ENCODE peak calls at places on chromosomes 4 and X, in nine cellular contexts. K, O, D, S, P, B, I, U and F are unnamed samples.
A peak's percentile ranks its signal among the peaks of the same experiment; 100 is the strongest.

GRCh38 chr4:102022343-102022742 is 231.8 kb downstream of the BANK1 start:
- DNase-seq in K (no peak), O (no peak), D (no peak), S (no peak), P (no peak), B (no peak), I (no peak), U (no peak), F (no peak)

GRCh38 chrX:32293962-32294708 is 917.2 kb downstream of the DMD start:
- DNase-seq in K (no peak), O (no peak), D (no peak), S (no peak), P (no peak), B (no peak), I (no peak), U (no peak), F (no peak)

GRCh38 chrX:129706395-129707072 is 32.2 kb upstream of the XPNPEP2 start:
- DNase-seq in K (no peak), O (peak; percentile 59), D (no peak), S (peak; percentile 10), P (no peak), B (peak; percentile 79), I (no peak), U (no peak), F (no peak)

GRCh38 chr4:8101213-8101781 is 57.3 kb downstream of the ABLIM2 start:
- DNase-seq in K (no peak), O (peak; percentile 36), D (peak; percentile 82), S (peak; percentile 23), P (no peak), B (no peak), I (peak; percentile 89), U (no peak), F (peak; percentile 37)

GRCh38 chr4:81607947-81608346 is 136.2 kb upstream of the RASGEF1B start:
- DNase-seq in K (no peak), O (no peak), D (no peak), S (peak; percentile 61), P (no peak), B (no peak), I (no peak), U (no peak), F (no peak)

GRCh38 chr4:171847751-171848150 is 34.5 kb downstream of the GALNTL6 start:
- DNase-seq in K (no peak), O (no peak), D (no peak), S (no peak), P (no peak), B (no peak), I (no peak), U (no peak), F (no peak)

GRCh38 chr4:189035654-189036053 is 896.4 kb downstream of the TRIML1 start:
- DNase-seq in K (no peak), O (no peak), D (no peak), S (no peak), P (no peak), B (no peak), I (no peak), U (no peak), F (no peak)

GRCh38 chr4:140049924-140050681 is 103.9 kb downstream of the MAML3 start:
- DNase-seq in K (no peak), O (no peak), D (no peak), S (no peak), P (peak; percentile 48), B (no peak), I (no peak), U (peak; percentile 53), F (peak; percentile 37)

GRCh38 chr4:98092833-98093439 is 50.3 kb downstream of the STPG2 start:
- DNase-seq in K (no peak), O (no peak), D (no peak), S (no peak), P (peak; percentile 2), B (no peak), I (no peak), U (no peak), F (peak; percentile 62)

GRCh38 chrX:96696462-96696861 is 11.8 kb downstream of the DIAPH2 start:
- DNase-seq in K (no peak), O (no peak), D (no peak), S (no peak), P (no peak), B (no peak), I (no peak), U (no peak), F (no peak)

GRCh38 chr4:80202784-80203553 is 5.7 kb downstream of the PRDM8 start:
- DNase-seq in K (peak; percentile 79), O (no peak), D (peak; percentile 61), S (no peak), P (peak; percentile 35), B (no peak), I (peak; percentile 68), U (no peak), F (peak; percentile 71)

GRCh38 chrX:39577976-39578962 is 519.5 kb downstream of the BCOR start:
- DNase-seq in K (peak; percentile 80), O (peak; percentile 17), D (peak; percentile 24), S (no peak), P (no peak), B (no peak), I (no peak), U (no peak), F (peak; percentile 21)

GRCh38 chrX:135572436-135572835 is 52.0 kb downstream of the INTS6L start:
- DNase-seq in K (no peak), O (no peak), D (no peak), S (no peak), P (peak; percentile 1), B (no peak), I (no peak), U (no peak), F (peak; percentile 28)

GRCh38 chr4:22986262-22986661 is 293.5 kb downstream of the GBA3 start:
- DNase-seq in K (no peak), O (no peak), D (no peak), S (no peak), P (no peak), B (no peak), I (no peak), U (no peak), F (no peak)

GRCh38 chrX:110536788-110537187 is 178.1 kb downstream of the RTL9 start:
- DNase-seq in K (no peak), O (no peak), D (no peak), S (no peak), P (no peak), B (no peak), I (no peak), U (no peak), F (no peak)

GRCh38 chrX:72029473-72030411 is 102.0 kb downstream of the RTL5 start:
- DNase-seq in K (peak; percentile 73), O (no peak), D (no peak), S (peak; percentile 77), P (peak; percentile 90), B (no peak), I (no peak), U (peak; percentile 49), F (peak; percentile 66)

GRCh38 chr4:28106155-28106554 is 1245.5 kb downstream of the STIM2 start:
- DNase-seq in K (no peak), O (no peak), D (no peak), S (no peak), P (no peak), B (no peak), I (no peak), U (no peak), F (no peak)

GRCh38 chr4:24659241-24659961 is 75.0 kb upstream of the DHX15 start:
- DNase-seq in K (no peak), O (no peak), D (no peak), S (no peak), P (no peak), B (no peak), I (no peak), U (no peak), F (peak; percentile 50)

GRCh38 chr4:81405900-81406401 is 65.8 kb downstream of the RASGEF1B start:
- DNase-seq in K (no peak), O (no peak), D (no peak), S (peak; percentile 59), P (peak; percentile 77), B (no peak), I (no peak), U (peak; percentile 29), F (peak; percentile 95)

GRCh38 chr4:56148428-56148827 is 199.7 kb downstream of the CEP135 start:
- DNase-seq in K (no peak), O (no peak), D (no peak), S (no peak), P (no peak), B (no peak), I (no peak), U (no peak), F (peak; percentile 76)

GRCh38 chr4:19164334-19164733 is 1087.4 kb upstream of the SLIT2 start:
- DNase-seq in K (no peak), O (no peak), D (no peak), S (no peak), P (no peak), B (no peak), I (no peak), U (no peak), F (no peak)

GRCh38 chr4:149499726-149500125 is 315.9 kb downstream of the IQCM start:
- DNase-seq in K (no peak), O (no peak), D (no peak), S (no peak), P (no peak), B (no peak), I (no peak), U (no peak), F (no peak)

GRCh38 chr4:37985730-37986275 is 25.6 kb downstream of the PTTG2 start:
- DNase-seq in K (no peak), O (no peak), D (no peak), S (no peak), P (no peak), B (no peak), I (no peak), U (no peak), F (no peak)
- H3K4me1 ChIP-seq in K (peaks cover 12% of the 10 kb centered on the region), O (peaks cover 83% of the 10 kb centered on the region), D (no peaks in the 10 kb centered on the region), S (no peaks in the 10 kb centered on the region), P (peaks cover 14% of the 10 kb centered on the region), B (peaks cover 86% of the 10 kb centered on the region), I (peaks cover 27% of the 10 kb centered on the region), U (peaks cover 10% of the 10 kb centered on the region), F (no peaks in the 10 kb centered on the region)

DNA sequence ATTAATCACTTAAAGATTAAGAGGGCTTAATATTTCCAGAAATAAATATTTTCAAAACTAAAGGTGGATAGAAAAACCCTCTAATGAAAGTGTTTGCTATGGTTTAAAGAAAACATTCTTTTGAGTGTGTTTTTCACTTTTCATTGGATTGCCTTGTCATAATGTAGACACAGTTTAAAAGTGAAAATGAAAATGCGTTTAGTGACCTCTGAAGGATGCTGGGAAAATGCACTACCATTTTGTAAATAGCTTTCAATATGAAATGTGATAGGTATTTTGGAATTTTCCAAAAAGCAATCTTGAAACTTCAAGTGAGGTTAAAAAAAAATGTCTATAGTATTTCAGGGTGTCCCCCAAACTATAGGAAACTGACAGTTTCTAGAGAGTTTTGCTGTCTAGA is 642.2 kb downstream of the C4orf33 start:
- DNase-seq in K (no peak), O (no peak), D (no peak), S (no peak), P (no peak), B (no peak), I (no peak), U (peak; percentile 0), F (no peak)
- H3K4me3 ChIP-seq in K (no peak overlapping the region), O (no peak overlapping the region), D (no peak overlapping the region), S (no peak overlapping the region), P (no peak overlapping the region), B (no peak overlapping the region), I (no peak overlapping the region), U (no peak overlapping the region), F (no peak overlapping the region)

GRCh38 chrX:113457719-113458118 is 617.1 kb upstream of the AMOT start:
- DNase-seq in K (no peak), O (no peak), D (no peak), S (no peak), P (no peak), B (no peak), I (no peak), U (no peak), F (no peak)
- H3K4me1 ChIP-seq in K (no peaks in the 10 kb centered on the region), O (no peaks in the 10 kb centered on the region), D (no peaks in the 10 kb centered on the region), S (no peaks in the 10 kb centered on the region), P (no peaks in the 10 kb centered on the region), B (no peaks in the 10 kb centered on the region), I (no peaks in the 10 kb centered on the region), U (no peaks in the 10 kb centered on the region), F (no peaks in the 10 kb centered on the region)

GRCh38 chr4:47486306-47486705 is 1.2 kb downstream of the ATP10D start:
- DNase-seq in K (no peak), O (no peak), D (no peak), S (no peak), P (no peak), B (no peak), I (no peak), U (no peak), F (peak; percentile 47)
- H3K4me3 ChIP-seq in K (peak overlapping the region; percentile 100), O (peak overlapping the region; percentile 72), D (no peak overlapping the region), S (peak overlapping the region; percentile 91), P (peak overlapping the region; percentile 71), B (peak overlapping the region; percentile 63), I (peak overlapping the region; percentile 67), U (peak overlapping the region; percentile 71), F (peak overlapping the region; percentile 86)